ENCODE peak calls at places on chromosomes 7 and 10, in nine cellular contexts. O is tibial artery; T is HFFc6; I is cardiac muscle cell; A is ovary; W is RWPE2; V is Calu3; D is CD8-positive, alpha-beta T cell; G is astrocyte of the spinal cord. M is an unnamed sample.

GRCh38 chr7:150399421-150399820 is 20.3 kb downstream of the ZNF775 start:
- DNase-seq in O (no peak), T (no peak), I (no peak), A (peak; percentile 12), W (no peak), V (no peak), D (no peak), G (no peak), M (no peak)

GRCh38 chr10:4011136-4011812 is 226.3 kb upstream of the KLF6 start:
- DNase-seq in O (no peak), T (no peak), I (no peak), A (no peak), W (no peak), V (no peak), D (no peak), G (no peak), M (no peak)

GRCh38 chr7:47893238-47893637 is 55.0 kb downstream of the PKD1L1 start:
- DNase-seq in O (no peak), T (no peak), I (peak; percentile 32), A (no peak), W (no peak), V (peak; percentile 16), D (no peak), G (no peak), M (no peak)

GRCh38 chr7:49398730-49399129 is 374.7 kb upstream of the VWC2 start:
- DNase-seq in O (no peak), T (no peak), I (no peak), A (no peak), W (peak; percentile 79), V (no peak), D (no peak), G (peak; percentile 78), M (no peak)

GRCh38 chr7:157827045-157827862 is 490.4 kb downstream of the DNAJB6 start:
- DNase-seq in O (no peak), T (no peak), I (no peak), A (no peak), W (peak; percentile 36), V (no peak), D (no peak), G (no peak), M (no peak)

GRCh38 chr10:110317866-110318850 is 13.4 kb upstream of the SMNDC1 start:
- DNase-seq in O (no peak), T (no peak), I (no peak), A (no peak), W (no peak), V (no peak), D (no peak), G (no peak), M (no peak)

GRCh38 chr7:95951997-95952795 is 179.8 kb downstream of the DYNC1I1 start:
- DNase-seq in O (no peak), T (no peak), I (no peak), A (no peak), W (no peak), V (no peak), D (no peak), G (no peak), M (no peak)

GRCh38 chr7:120920588-120920987 is 30.0 kb upstream of the ING3 start:
- DNase-seq in O (no peak), T (no peak), I (no peak), A (no peak), W (no peak), V (no peak), D (no peak), G (no peak), M (no peak)

GRCh38 chr10:45673074-45673628 is 579 bp upstream of the ZFAND4 start:
- DNase-seq in O (no peak), T (no peak), I (peak; percentile 5), A (peak; percentile 45), W (no peak), V (no peak), D (no peak), G (no peak), M (no peak)

GRCh38 chr7:37916673-37917660 is at the start of gene SFRP4:
- DNase-seq in O (peak; percentile 84), T (no peak), I (peak; percentile 81), A (peak; percentile 91), W (no peak), V (peak; percentile 78), D (no peak), G (peak; percentile 88), M (peak; percentile 74)

GRCh38 chr7:39637400-39637799 is 14.0 kb downstream of the RALA start:
- DNase-seq in O (no peak), T (no peak), I (no peak), A (no peak), W (no peak), V (no peak), D (no peak), G (no peak), M (no peak)

GRCh38 chr7:143974457-143974856 is 19.8 kb downstream of the OR2F1 start:
- DNase-seq in O (no peak), T (peak; percentile 48), I (no peak), A (no peak), W (no peak), V (peak; percentile 23), D (no peak), G (no peak), M (peak; percentile 2)

GRCh38 chr7:149284343-149284742 is 22.3 kb downstream of the ZNF783 start:
- DNase-seq in O (no peak), T (no peak), I (no peak), A (no peak), W (no peak), V (no peak), D (peak; percentile 21), G (no peak), M (no peak)

GRCh38 chr10:51063659-51064535 is 10.4 kb upstream of the PRKG1 start:
- DNase-seq in O (no peak), T (peak; percentile 58), I (peak; percentile 44), A (no peak), W (no peak), V (no peak), D (no peak), G (peak; percentile 60), M (peak; percentile 75)

GRCh38 chr7:73520673-73521635 is 1.1 kb downstream of the BAZ1B start:
- DNase-seq in O (no peak), T (peak; percentile 10), I (peak; percentile 16), A (no peak), W (no peak), V (no peak), D (no peak), G (peak; percentile 22), M (peak; percentile 34)

GRCh38 chr10:78579995-78580394 is 488.8 kb upstream of the ZMIZ1 start:
- DNase-seq in O (no peak), T (no peak), I (no peak), A (peak; percentile 80), W (no peak), V (no peak), D (no peak), G (peak; percentile 59), M (no peak)

GRCh38 chr7:107213193-107213788 is 44.5 kb downstream of the HBP1 start:
- DNase-seq in O (no peak), T (no peak), I (no peak), A (no peak), W (no peak), V (no peak), D (no peak), G (no peak), M (no peak)
- TF ChIP-seq CTCF in O (no peak), T (peak; percentile 17), I (no peak), A (no peak), W (no peak), V (no peak), D (no peak), G (no peak), M (no peak)

DNA sequence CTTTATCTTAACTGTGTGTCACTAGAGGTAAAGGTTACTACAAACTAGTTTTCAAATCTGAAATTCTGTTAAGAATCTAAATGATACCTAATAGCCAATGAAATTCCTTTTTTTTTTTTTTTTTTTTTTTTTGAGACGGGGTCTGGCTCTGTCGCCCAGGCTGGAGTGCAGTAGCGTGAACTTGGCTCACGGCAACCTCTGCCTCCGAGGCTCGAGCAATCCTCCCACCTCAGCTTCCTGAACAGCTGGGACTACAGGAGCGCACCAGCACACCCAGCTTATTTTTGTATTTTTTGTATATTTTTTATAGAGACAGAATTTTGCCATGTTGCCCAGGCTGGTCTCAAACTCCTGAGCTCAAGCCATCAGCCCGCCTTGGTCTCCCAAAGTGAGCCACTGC is 160.3 kb upstream of the NEBL start:
- DNase-seq in O (no peak), T (no peak), I (no peak), A (no peak), W (no peak), V (no peak), D (no peak), G (no peak), M (no peak)
- TF ChIP-seq CTCF in O (no peak), T (no peak), I (no peak), A (no peak), W (no peak), V (no peak), D (no peak), G (no peak), M (no peak)

GRCh38 chr7:36154255-36155212 is 1.5 kb downstream of the EEPD1 start:
- DNase-seq in O (no peak), T (no peak), I (no peak), A (peak; percentile 47), W (no peak), V (peak; percentile 75), D (no peak), G (no peak), M (peak; percentile 18)

GRCh38 chr7:36158321-36158605 is 5.2 kb downstream of the EEPD1 start:
- DNase-seq in O (no peak), T (no peak), I (no peak), A (no peak), W (no peak), V (no peak), D (no peak), G (no peak), M (no peak)

GRCh38 chr7:36157506-36158320 is 4.7 kb downstream of the EEPD1 start:
- DNase-seq in O (no peak), T (no peak), I (no peak), A (no peak), W (no peak), V (no peak), D (no peak), G (no peak), M (no peak)

GRCh38 chr7:36153571-36154097 is 580 bp downstream of the EEPD1 start:
- DNase-seq in O (peak; percentile 75), T (no peak), I (peak; percentile 21), A (no peak), W (no peak), V (peak; percentile 49), D (no peak), G (no peak), M (peak; percentile 19)

DNA sequence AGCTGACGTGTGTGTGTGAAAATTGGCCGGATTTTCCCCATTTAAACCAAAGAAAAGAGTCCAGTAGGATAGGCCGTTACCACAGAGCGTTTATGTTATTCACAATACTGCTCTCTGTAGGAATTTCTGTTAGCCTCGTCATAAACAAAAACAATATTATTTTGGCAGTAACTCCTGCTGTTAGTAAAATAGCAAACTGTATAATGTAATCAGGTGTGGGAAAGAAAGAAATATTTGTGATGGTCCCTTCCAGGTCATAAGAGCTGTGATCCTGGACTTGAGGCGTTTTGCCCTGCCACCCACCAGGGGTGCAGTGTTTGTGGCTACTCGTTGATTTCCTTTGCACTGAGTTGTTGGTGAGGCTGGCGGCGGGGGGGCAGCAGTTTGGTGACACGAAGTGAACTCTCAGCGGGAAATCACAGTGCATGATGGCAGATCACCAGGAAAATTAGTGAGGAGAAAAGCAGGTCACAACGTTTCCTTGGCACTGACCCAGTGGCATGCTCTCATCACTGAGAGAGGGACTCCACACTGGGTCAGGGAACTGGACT is 2.8 kb downstream of the EEPD1 start:
- DNase-seq in O (peak; percentile 75), T (no peak), I (peak; percentile 24), A (peak; percentile 59), W (no peak), V (peak; percentile 64), D (no peak), G (peak; percentile 56), M (no peak)
- TF ChIP-seq CTCF in O (no peak), T (no peak), I (no peak), A (no peak), W (no peak), V (peak; percentile 35), D (no peak), G (no peak), M (no peak)

GRCh38 chr10:25028711-25029110 is 12.3 kb downstream of the THNSL1 start:
- DNase-seq in O (no peak), T (no peak), I (no peak), A (no peak), W (no peak), V (no peak), D (no peak), G (no peak), M (peak; percentile 12)
- TF ChIP-seq CTCF in O (no peak), T (no peak), I (no peak), A (no peak), W (no peak), V (no peak), D (no peak), G (no peak), M (no peak)